ENCODE peak calls at places on chromosomes 13 and 19, in ten cellular contexts. One of them, this sample, is unnamed.

GRCh38 chr19:23999821-24000610 is 85.3 kb downstream of the ZNF726 start:
- DNase-seq in NCI-H2081: no peak
- DNase-seq in cardiac muscle cell: no peak
- DNase-seq in DMS153: no peak
- DNase-seq in mesendoderm: no peak
- DNase-seq in MCF 10A: no peak
- DNase-seq in psoas muscle: no peak
- DNase-seq in neural crest cell: no peak
- DNase-seq in stimulated activated CD8-positive, alpha-beta memory T cell treated with anti-CD3 and anti-CD28 coated beads, Interleukin-2, amount 100 ng/mL, for 48 hours: no peak
- DNase-seq in Calu3: no peak
- DNase-seq in this sample: no peak

GRCh38 chr13:92716749-92717148 is 509.9 kb upstream of the GPC6 start:
- DNase-seq in NCI-H2081: no peak
- DNase-seq in cardiac muscle cell: no peak
- DNase-seq in DMS153: peak; percentile 26
- DNase-seq in mesendoderm: peak; percentile 11
- DNase-seq in MCF 10A: peak; percentile 40
- DNase-seq in psoas muscle: no peak
- DNase-seq in neural crest cell: no peak
- DNase-seq in stimulated activated CD8-positive, alpha-beta memory T cell treated with anti-CD3 and anti-CD28 coated beads, Interleukin-2, amount 100 ng/mL, for 48 hours: no peak
- DNase-seq in Calu3: no peak
- DNase-seq in this sample: peak; percentile 55

GRCh38 chr19:15911599-15912237 is 13.8 kb upstream of the CYP4F2 start:
- DNase-seq in NCI-H2081: no peak
- DNase-seq in cardiac muscle cell: no peak
- DNase-seq in DMS153: no peak
- DNase-seq in mesendoderm: no peak
- DNase-seq in MCF 10A: no peak
- DNase-seq in psoas muscle: no peak
- DNase-seq in neural crest cell: no peak
- DNase-seq in stimulated activated CD8-positive, alpha-beta memory T cell treated with anti-CD3 and anti-CD28 coated beads, Interleukin-2, amount 100 ng/mL, for 48 hours: no peak
- DNase-seq in Calu3: no peak
- DNase-seq in this sample: peak; percentile 5

GRCh38 chr13:94233401-94233800 is 246.1 kb downstream of the DCT start:
- DNase-seq in NCI-H2081: no peak
- DNase-seq in cardiac muscle cell: no peak
- DNase-seq in DMS153: no peak
- DNase-seq in mesendoderm: no peak
- DNase-seq in MCF 10A: peak; percentile 96
- DNase-seq in psoas muscle: peak; percentile 24
- DNase-seq in neural crest cell: no peak
- DNase-seq in stimulated activated CD8-positive, alpha-beta memory T cell treated with anti-CD3 and anti-CD28 coated beads, Interleukin-2, amount 100 ng/mL, for 48 hours: no peak
- DNase-seq in Calu3: no peak
- DNase-seq in this sample: no peak

GRCh38 chr13:46492946-46493345 is 60.0 kb upstream of the LRCH1 start:
- DNase-seq in NCI-H2081: peak; percentile 22
- DNase-seq in cardiac muscle cell: peak; percentile 64
- DNase-seq in DMS153: no peak
- DNase-seq in mesendoderm: peak; percentile 66
- DNase-seq in MCF 10A: peak; percentile 55
- DNase-seq in psoas muscle: no peak
- DNase-seq in neural crest cell: peak; percentile 31
- DNase-seq in stimulated activated CD8-positive, alpha-beta memory T cell treated with anti-CD3 and anti-CD28 coated beads, Interleukin-2, amount 100 ng/mL, for 48 hours: no peak
- DNase-seq in Calu3: peak; percentile 27
- DNase-seq in this sample: peak; percentile 54

GRCh38 chr19:56377105-56377924 is 16.0 kb downstream of the ZNF582 start:
- DNase-seq in NCI-H2081: no peak
- DNase-seq in cardiac muscle cell: no peak
- DNase-seq in DMS153: no peak
- DNase-seq in mesendoderm: peak; percentile 64
- DNase-seq in MCF 10A: no peak
- DNase-seq in psoas muscle: no peak
- DNase-seq in neural crest cell: no peak
- DNase-seq in stimulated activated CD8-positive, alpha-beta memory T cell treated with anti-CD3 and anti-CD28 coated beads, Interleukin-2, amount 100 ng/mL, for 48 hours: no peak
- DNase-seq in Calu3: no peak
- DNase-seq in this sample: no peak

GRCh38 chr13:28001049-28001448 is 12.6 kb upstream of the URAD start:
- DNase-seq in NCI-H2081: no peak
- DNase-seq in cardiac muscle cell: no peak
- DNase-seq in DMS153: no peak
- DNase-seq in mesendoderm: no peak
- DNase-seq in MCF 10A: no peak
- DNase-seq in psoas muscle: no peak
- DNase-seq in neural crest cell: no peak
- DNase-seq in stimulated activated CD8-positive, alpha-beta memory T cell treated with anti-CD3 and anti-CD28 coated beads, Interleukin-2, amount 100 ng/mL, for 48 hours: no peak
- DNase-seq in Calu3: no peak
- DNase-seq in this sample: no peak

GRCh38 chr19:9819590-9819898 is 665 bp upstream of the FBXL12 start:
- DNase-seq in NCI-H2081: no peak
- DNase-seq in cardiac muscle cell: no peak
- DNase-seq in DMS153: no peak
- DNase-seq in mesendoderm: no peak
- DNase-seq in MCF 10A: no peak
- DNase-seq in psoas muscle: no peak
- DNase-seq in neural crest cell: no peak
- DNase-seq in stimulated activated CD8-positive, alpha-beta memory T cell treated with anti-CD3 and anti-CD28 coated beads, Interleukin-2, amount 100 ng/mL, for 48 hours: no peak
- DNase-seq in Calu3: no peak
- DNase-seq in this sample: no peak

GRCh38 chr13:24473646-24474045 is 38.9 kb downstream of the PARP4 start:
- DNase-seq in NCI-H2081: no peak
- DNase-seq in cardiac muscle cell: no peak
- DNase-seq in DMS153: no peak
- DNase-seq in mesendoderm: no peak
- DNase-seq in MCF 10A: no peak
- DNase-seq in psoas muscle: no peak
- DNase-seq in neural crest cell: no peak
- DNase-seq in stimulated activated CD8-positive, alpha-beta memory T cell treated with anti-CD3 and anti-CD28 coated beads, Interleukin-2, amount 100 ng/mL, for 48 hours: no peak
- DNase-seq in Calu3: no peak
- DNase-seq in this sample: no peak